ENCODE peak calls at places on chromosomes 5 and 9, in six cellular contexts. One of them, this sample, is unnamed.

GRCh38 chr5:21152611-21153010 is 1164.6 kb upstream of the CDH18 start:
- DNase-seq in MM.1S: no peak
- DNase-seq in IMR-90: peak
- DNase-seq in mesenchymal stem cell: peak
- DNase-seq in PC-3: peak
- DNase-seq in endothelial cell of umbilical vein: peak
- DNase-seq in this sample: no peak

GRCh38 chr9:116154976-116155699 is 1.5 kb downstream of the PAPPA start:
- DNase-seq in PC-3: no peak
- DNase-seq in IMR-90: peak
- DNase-seq in MM.1S: no peak
- DNase-seq in mesenchymal stem cell: peak
- DNase-seq in endothelial cell of umbilical vein: peak
- DNase-seq in this sample: no peak

GRCh38 chr9:88537743-88538055 is 2.7 kb downstream of the NXNL2 start:
- DNase-seq in endothelial cell of umbilical vein: no peak
- DNase-seq in mesenchymal stem cell: peak
- DNase-seq in IMR-90: peak
- DNase-seq in PC-3: peak
- DNase-seq in MM.1S: peak
- DNase-seq in this sample: peak

GRCh38 chr9:78898239-78898638 is 601.3 kb downstream of the PSAT1 start:
- DNase-seq in IMR-90: peak
- DNase-seq in mesenchymal stem cell: no peak
- DNase-seq in endothelial cell of umbilical vein: peak
- DNase-seq in MM.1S: no peak
- DNase-seq in PC-3: no peak
- DNase-seq in this sample: no peak

GRCh38 chr5:145811834-145812625 is 23.1 kb downstream of the PRELID2 start:
- DNase-seq in endothelial cell of umbilical vein: peak
- DNase-seq in IMR-90: peak
- DNase-seq in MM.1S: no peak
- DNase-seq in mesenchymal stem cell: peak
- DNase-seq in PC-3: peak
- DNase-seq in this sample: peak

GRCh38 chr9:3906437-3907213 is 380.8 kb upstream of the RFX3 start:
- DNase-seq in PC-3: peak
- DNase-seq in MM.1S: no peak
- DNase-seq in mesenchymal stem cell: peak
- DNase-seq in IMR-90: peak
- DNase-seq in endothelial cell of umbilical vein: peak
- DNase-seq in this sample: no peak

GRCh38 chr5:54148858-54149257 is 161.5 kb downstream of the ARL15 start:
- DNase-seq in mesenchymal stem cell: no peak
- DNase-seq in endothelial cell of umbilical vein: no peak
- DNase-seq in MM.1S: no peak
- DNase-seq in IMR-90: peak
- DNase-seq in PC-3: no peak
- DNase-seq in this sample: no peak

GRCh38 chr5:67257500-67257899 is 60.9 kb upstream of the CD180 start:
- DNase-seq in IMR-90: no peak
- DNase-seq in PC-3: peak
- DNase-seq in endothelial cell of umbilical vein: no peak
- DNase-seq in MM.1S: no peak
- DNase-seq in mesenchymal stem cell: no peak
- DNase-seq in this sample: no peak

GRCh38 chr5:12794476-12795332 is 890.5 kb upstream of the CTNND2 start:
- DNase-seq in mesenchymal stem cell: no peak
- DNase-seq in IMR-90: no peak
- DNase-seq in PC-3: no peak
- DNase-seq in endothelial cell of umbilical vein: no peak
- DNase-seq in MM.1S: no peak
- DNase-seq in this sample: no peak

GRCh38 chr5:17037751-17038150 is 101.7 kb upstream of the MYO10 start:
- DNase-seq in MM.1S: peak
- DNase-seq in endothelial cell of umbilical vein: peak
- DNase-seq in IMR-90: peak
- DNase-seq in mesenchymal stem cell: no peak
- DNase-seq in PC-3: peak
- DNase-seq in this sample: no peak

GRCh38 chr5:117748336-117748735 is 1173.7 kb upstream of the SEMA6A start:
- DNase-seq in PC-3: no peak
- DNase-seq in endothelial cell of umbilical vein: no peak
- DNase-seq in IMR-90: no peak
- DNase-seq in mesenchymal stem cell: no peak
- DNase-seq in MM.1S: no peak
- DNase-seq in this sample: no peak

GRCh38 chr5:170426149-170426767 is 37.1 kb upstream of the KCNMB1 start:
- DNase-seq in mesenchymal stem cell: no peak
- DNase-seq in IMR-90: no peak
- DNase-seq in MM.1S: no peak
- DNase-seq in endothelial cell of umbilical vein: no peak
- DNase-seq in PC-3: no peak
- DNase-seq in this sample: peak

GRCh38 chr9:80873861-80874260 is 815.5 kb downstream of the TLE1 start:
- DNase-seq in IMR-90: peak
- DNase-seq in endothelial cell of umbilical vein: no peak
- DNase-seq in mesenchymal stem cell: peak
- DNase-seq in PC-3: peak
- DNase-seq in MM.1S: no peak
- DNase-seq in this sample: no peak

GRCh38 chr5:39411051-39411450 is 13.7 kb downstream of the DAB2 start:
- DNase-seq in MM.1S: no peak
- DNase-seq in endothelial cell of umbilical vein: peak
- DNase-seq in IMR-90: peak
- DNase-seq in PC-3: peak
- DNase-seq in mesenchymal stem cell: peak
- DNase-seq in this sample: no peak

GRCh38 chr5:146731909-146732659 is 146.5 kb downstream of the PPP2R2B start:
- DNase-seq in PC-3: peak
- DNase-seq in MM.1S: no peak
- DNase-seq in mesenchymal stem cell: peak
- DNase-seq in IMR-90: peak
- DNase-seq in endothelial cell of umbilical vein: peak
- DNase-seq in this sample: no peak

GRCh38 chr5:169753795-169754194 is 116.7 kb downstream of the DOCK2 start:
- DNase-seq in endothelial cell of umbilical vein: no peak
- DNase-seq in PC-3: no peak
- DNase-seq in MM.1S: no peak
- DNase-seq in mesenchymal stem cell: peak
- DNase-seq in IMR-90: peak
- DNase-seq in this sample: no peak

GRCh38 chr5:175746851-175747250 is 89.0 kb downstream of the HRH2 start:
- DNase-seq in mesenchymal stem cell: peak
- DNase-seq in IMR-90: peak
- DNase-seq in PC-3: peak
- DNase-seq in endothelial cell of umbilical vein: no peak
- DNase-seq in MM.1S: no peak
- DNase-seq in this sample: no peak

GRCh38 chr5:6701500-6701899 is 11.7 kb upstream of the TENT4A start:
- DNase-seq in MM.1S: no peak
- DNase-seq in mesenchymal stem cell: no peak
- DNase-seq in PC-3: peak
- DNase-seq in endothelial cell of umbilical vein: no peak
- DNase-seq in IMR-90: no peak
- DNase-seq in this sample: no peak

GRCh38 chr5:137627293-137627692 is 108.6 kb downstream of the KLHL3 start:
- DNase-seq in MM.1S: no peak
- DNase-seq in PC-3: peak
- DNase-seq in IMR-90: no peak
- DNase-seq in mesenchymal stem cell: no peak
- DNase-seq in endothelial cell of umbilical vein: no peak
- DNase-seq in this sample: no peak

GRCh38 chr5:153122416-153122815 is 368.1 kb upstream of the GRIA1 start:
- DNase-seq in mesenchymal stem cell: no peak
- DNase-seq in IMR-90: no peak
- DNase-seq in PC-3: no peak
- DNase-seq in MM.1S: peak
- DNase-seq in endothelial cell of umbilical vein: no peak
- DNase-seq in this sample: no peak

GRCh38 chr9:123925820-123926219 is 4.1 kb downstream of the DENND1A start:
- DNase-seq in endothelial cell of umbilical vein: no peak
- DNase-seq in PC-3: peak
- DNase-seq in MM.1S: no peak
- DNase-seq in mesenchymal stem cell: peak
- DNase-seq in IMR-90: peak
- DNase-seq in this sample: no peak

GRCh38 chr9:124137944-124138335 is 119.8 kb upstream of the NEK6 start:
- DNase-seq in PC-3: no peak
- DNase-seq in IMR-90: no peak
- DNase-seq in endothelial cell of umbilical vein: no peak
- DNase-seq in mesenchymal stem cell: no peak
- DNase-seq in MM.1S: no peak
- DNase-seq in this sample: no peak

GRCh38 chr5:170746081-170746951 is 37.2 kb upstream of the GABRP start:
- DNase-seq in PC-3: no peak
- DNase-seq in MM.1S: peak
- DNase-seq in mesenchymal stem cell: no peak
- DNase-seq in endothelial cell of umbilical vein: peak
- DNase-seq in IMR-90: no peak
- DNase-seq in this sample: peak

GRCh38 chr9:137724114-137724445 is 105.3 kb downstream of the EHMT1 start:
- DNase-seq in endothelial cell of umbilical vein: no peak
- DNase-seq in mesenchymal stem cell: peak
- DNase-seq in PC-3: no peak
- DNase-seq in IMR-90: peak
- DNase-seq in MM.1S: no peak
- DNase-seq in this sample: no peak

GRCh38 chr5:172620506-172620905 is 20.6 kb upstream of the NEURL1B start:
- DNase-seq in PC-3: no peak
- DNase-seq in MM.1S: no peak
- DNase-seq in IMR-90: no peak
- DNase-seq in endothelial cell of umbilical vein: no peak
- DNase-seq in mesenchymal stem cell: no peak
- DNase-seq in this sample: no peak

GRCh38 chr9:2765250-2765880 is 48.1 kb downstream of the KCNV2 start:
- DNase-seq in mesenchymal stem cell: no peak
- DNase-seq in endothelial cell of umbilical vein: peak
- DNase-seq in PC-3: peak
- DNase-seq in MM.1S: no peak
- DNase-seq in IMR-90: no peak
- DNase-seq in this sample: no peak

GRCh38 chr5:37940931-37941623 is 101.2 kb upstream of the GDNF start:
- DNase-seq in MM.1S: no peak
- DNase-seq in IMR-90: no peak
- DNase-seq in endothelial cell of umbilical vein: no peak
- DNase-seq in mesenchymal stem cell: no peak
- DNase-seq in PC-3: peak
- DNase-seq in this sample: no peak

GRCh38 chr5:149125386-149125891 is 15.9 kb upstream of the ABLIM3 start:
- DNase-seq in mesenchymal stem cell: no peak
- DNase-seq in endothelial cell of umbilical vein: no peak
- DNase-seq in IMR-90: peak
- DNase-seq in MM.1S: no peak
- DNase-seq in PC-3: peak
- DNase-seq in this sample: peak

GRCh38 chr5:31124906-31125305 is 68.6 kb upstream of the CDH6 start:
- DNase-seq in endothelial cell of umbilical vein: no peak
- DNase-seq in IMR-90: no peak
- DNase-seq in MM.1S: no peak
- DNase-seq in PC-3: no peak
- DNase-seq in mesenchymal stem cell: no peak
- DNase-seq in this sample: no peak

GRCh38 chr5:89128097-89128496 is 245.1 kb upstream of the MEF2C start:
- DNase-seq in PC-3: peak
- DNase-seq in MM.1S: no peak
- DNase-seq in IMR-90: peak
- DNase-seq in mesenchymal stem cell: peak
- DNase-seq in endothelial cell of umbilical vein: peak
- DNase-seq in this sample: no peak

GRCh38 chr5:154190652-154191304 is at the start of gene GALNT10:
- DNase-seq in mesenchymal stem cell: peak
- DNase-seq in IMR-90: peak
- DNase-seq in endothelial cell of umbilical vein: peak
- DNase-seq in MM.1S: peak
- DNase-seq in PC-3: peak
- DNase-seq in this sample: peak

GRCh38 chr9:34085581-34086500 is 37.2 kb upstream of the UBAP2 start:
- DNase-seq in mesenchymal stem cell: no peak
- DNase-seq in endothelial cell of umbilical vein: no peak
- DNase-seq in MM.1S: no peak
- DNase-seq in IMR-90: peak
- DNase-seq in PC-3: no peak
- DNase-seq in this sample: no peak

GRCh38 chr9:130780865-130781504 is 54.1 kb upstream of the ABL1 start:
- DNase-seq in PC-3: no peak
- DNase-seq in MM.1S: no peak
- DNase-seq in endothelial cell of umbilical vein: no peak
- DNase-seq in mesenchymal stem cell: peak
- DNase-seq in IMR-90: peak
- DNase-seq in this sample: no peak

GRCh38 chr5:9544502-9545300 is 1.2 kb downstream of the SEMA5A start:
- DNase-seq in PC-3: peak
- DNase-seq in endothelial cell of umbilical vein: peak
- DNase-seq in IMR-90: peak
- DNase-seq in MM.1S: peak
- DNase-seq in mesenchymal stem cell: peak
- DNase-seq in this sample: no peak
- H2AFZ ChIP-seq in PC-3: peak
- H2AFZ ChIP-seq in endothelial cell of umbilical vein: peak
- H2AFZ ChIP-seq in IMR-90: peak
- H2AFZ ChIP-seq in MM.1S: peak
- H2AFZ ChIP-seq in mesenchymal stem cell: no peak
- H2AFZ ChIP-seq in this sample: no peak

GRCh38 chr9:801399-802071 is 40.0 kb upstream of the DMRT1 start:
- DNase-seq in IMR-90: peak
- DNase-seq in endothelial cell of umbilical vein: peak
- DNase-seq in PC-3: no peak
- DNase-seq in MM.1S: no peak
- DNase-seq in mesenchymal stem cell: no peak
- DNase-seq in this sample: no peak
- H2AFZ ChIP-seq in IMR-90: peak
- H2AFZ ChIP-seq in endothelial cell of umbilical vein: peak
- H2AFZ ChIP-seq in PC-3: no peak
- H2AFZ ChIP-seq in MM.1S: no peak
- H2AFZ ChIP-seq in mesenchymal stem cell: no peak
- H2AFZ ChIP-seq in this sample: no peak

DNA sequence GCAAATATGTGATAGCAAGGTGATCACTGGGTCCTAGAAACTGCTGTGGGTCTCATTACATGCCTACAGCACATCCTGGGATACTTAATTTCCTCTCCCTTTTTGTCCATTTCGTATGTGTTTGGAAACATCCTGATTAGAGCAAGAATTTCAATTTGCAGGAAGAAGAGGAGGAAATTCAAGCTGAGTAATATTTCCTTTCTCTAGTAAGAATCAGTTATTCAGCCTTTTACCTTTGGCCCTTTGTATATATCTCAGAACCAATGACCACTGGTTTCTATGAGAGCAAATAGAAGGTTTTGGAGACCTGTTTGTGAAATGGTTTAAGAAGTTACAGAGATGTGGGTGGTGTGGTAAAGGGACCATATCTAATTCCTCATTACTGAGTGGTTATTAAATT is 171.6 kb downstream of the RMI1 start:
- DNase-seq in IMR-90: no peak
- DNase-seq in PC-3: no peak
- DNase-seq in mesenchymal stem cell: no peak
- DNase-seq in MM.1S: no peak
- DNase-seq in endothelial cell of umbilical vein: peak
- DNase-seq in this sample: no peak
- H2AFZ ChIP-seq in IMR-90: no peak
- H2AFZ ChIP-seq in PC-3: no peak
- H2AFZ ChIP-seq in mesenchymal stem cell: no peak
- H2AFZ ChIP-seq in MM.1S: no peak
- H2AFZ ChIP-seq in endothelial cell of umbilical vein: no peak
- H2AFZ ChIP-seq in this sample: no peak

GRCh38 chr5:10503321-10503720 is 60.5 kb upstream of the ANKRD33B start:
- DNase-seq in IMR-90: no peak
- DNase-seq in mesenchymal stem cell: no peak
- DNase-seq in PC-3: no peak
- DNase-seq in endothelial cell of umbilical vein: no peak
- DNase-seq in MM.1S: no peak
- DNase-seq in this sample: no peak
- H2AFZ ChIP-seq in IMR-90: no peak
- H2AFZ ChIP-seq in mesenchymal stem cell: no peak
- H2AFZ ChIP-seq in PC-3: no peak
- H2AFZ ChIP-seq in endothelial cell of umbilical vein: no peak
- H2AFZ ChIP-seq in MM.1S: no peak
- H2AFZ ChIP-seq in this sample: no peak

This sample was measured in Karpas-422.